ENCODE peak calls at places on chromosomes 5 and 9, in eight cellular contexts. One of them, this sample, is unnamed.
A peak's percentile ranks its signal among the peaks of the same experiment; 100 is the strongest.

GRCh38 chr9:130330202-130330601 is 64.6 kb downstream of the HMCN2 start:
- DNase-seq in HTR-8/SVneo: no peak
- DNase-seq in mucosa of gallbladder: no peak
- DNase-seq in fibroblast of lung: no peak
- DNase-seq in kidney tubule cell: peak; percentile 23
- DNase-seq in Peyer's patch: no peak
- DNase-seq in activated CD4-positive, alpha-beta memory T cell treated with anti-CD3 and anti-CD28 coated beads for 36 hours: no peak
- DNase-seq in NCI-H748 treated with DMSO at 0.1 percent for 48 hours: no peak
- DNase-seq in this sample: no peak

GRCh38 chr9:37364751-37365360 is 57.6 kb upstream of the GRHPR start:
- DNase-seq in fibroblast of lung: no peak
- DNase-seq in kidney tubule cell: peak; percentile 7
- DNase-seq in mucosa of gallbladder: no peak
- DNase-seq in NCI-H748 treated with DMSO at 0.1 percent for 48 hours: no peak
- DNase-seq in Peyer's patch: no peak
- DNase-seq in activated CD4-positive, alpha-beta memory T cell treated with anti-CD3 and anti-CD28 coated beads for 36 hours: peak; percentile 46
- DNase-seq in HTR-8/SVneo: no peak
- DNase-seq in this sample: no peak

GRCh38 chr5:57939335-57939734 is 456.7 kb upstream of the ACTBL2 start:
- DNase-seq in fibroblast of lung: no peak
- DNase-seq in HTR-8/SVneo: no peak
- DNase-seq in mucosa of gallbladder: no peak
- DNase-seq in activated CD4-positive, alpha-beta memory T cell treated with anti-CD3 and anti-CD28 coated beads for 36 hours: no peak
- DNase-seq in Peyer's patch: no peak
- DNase-seq in NCI-H748 treated with DMSO at 0.1 percent for 48 hours: no peak
- DNase-seq in kidney tubule cell: no peak
- DNase-seq in this sample: no peak

GRCh38 chr5:98769006-98769255 is 4.5 kb upstream of the RGMB start:
- DNase-seq in mucosa of gallbladder: peak; percentile 15
- DNase-seq in HTR-8/SVneo: peak; percentile 28
- DNase-seq in NCI-H748 treated with DMSO at 0.1 percent for 48 hours: peak; percentile 20
- DNase-seq in fibroblast of lung: no peak
- DNase-seq in kidney tubule cell: peak; percentile 47
- DNase-seq in activated CD4-positive, alpha-beta memory T cell treated with anti-CD3 and anti-CD28 coated beads for 36 hours: peak; percentile 57
- DNase-seq in Peyer's patch: no peak
- DNase-seq in this sample: no peak

GRCh38 chr5:107615173-107615856 is 55.4 kb downstream of the EFNA5 start:
- DNase-seq in HTR-8/SVneo: no peak
- DNase-seq in NCI-H748 treated with DMSO at 0.1 percent for 48 hours: no peak
- DNase-seq in kidney tubule cell: no peak
- DNase-seq in activated CD4-positive, alpha-beta memory T cell treated with anti-CD3 and anti-CD28 coated beads for 36 hours: no peak
- DNase-seq in Peyer's patch: no peak
- DNase-seq in mucosa of gallbladder: no peak
- DNase-seq in fibroblast of lung: peak; percentile 41
- DNase-seq in this sample: no peak

GRCh38 chr5:35115920-35116319 is 68.2 kb upstream of the AGXT2 start:
- DNase-seq in fibroblast of lung: no peak
- DNase-seq in activated CD4-positive, alpha-beta memory T cell treated with anti-CD3 and anti-CD28 coated beads for 36 hours: no peak
- DNase-seq in NCI-H748 treated with DMSO at 0.1 percent for 48 hours: no peak
- DNase-seq in mucosa of gallbladder: no peak
- DNase-seq in Peyer's patch: no peak
- DNase-seq in kidney tubule cell: no peak
- DNase-seq in HTR-8/SVneo: no peak
- DNase-seq in this sample: no peak

GRCh38 chr5:157059891-157060290 is 975 bp upstream of the HAVCR1 start:
- DNase-seq in HTR-8/SVneo: no peak
- DNase-seq in activated CD4-positive, alpha-beta memory T cell treated with anti-CD3 and anti-CD28 coated beads for 36 hours: no peak
- DNase-seq in fibroblast of lung: no peak
- DNase-seq in Peyer's patch: no peak
- DNase-seq in NCI-H748 treated with DMSO at 0.1 percent for 48 hours: no peak
- DNase-seq in kidney tubule cell: peak; percentile 89
- DNase-seq in mucosa of gallbladder: no peak
- DNase-seq in this sample: no peak

GRCh38 chr5:91024727-91025126 is 358.4 kb downstream of the ARRDC3 start:
- DNase-seq in fibroblast of lung: no peak
- DNase-seq in Peyer's patch: no peak
- DNase-seq in mucosa of gallbladder: no peak
- DNase-seq in kidney tubule cell: no peak
- DNase-seq in activated CD4-positive, alpha-beta memory T cell treated with anti-CD3 and anti-CD28 coated beads for 36 hours: no peak
- DNase-seq in HTR-8/SVneo: no peak
- DNase-seq in NCI-H748 treated with DMSO at 0.1 percent for 48 hours: no peak
- DNase-seq in this sample: no peak

GRCh38 chr5:172426086-172426485 is 28.2 kb downstream of the SH3PXD2B start:
- DNase-seq in activated CD4-positive, alpha-beta memory T cell treated with anti-CD3 and anti-CD28 coated beads for 36 hours: no peak
- DNase-seq in HTR-8/SVneo: no peak
- DNase-seq in kidney tubule cell: no peak
- DNase-seq in fibroblast of lung: no peak
- DNase-seq in Peyer's patch: no peak
- DNase-seq in mucosa of gallbladder: no peak
- DNase-seq in NCI-H748 treated with DMSO at 0.1 percent for 48 hours: no peak
- DNase-seq in this sample: no peak

GRCh38 chr5:150613991-150614650 is 26.3 kb upstream of the SYNPO start:
- DNase-seq in kidney tubule cell: no peak
- DNase-seq in activated CD4-positive, alpha-beta memory T cell treated with anti-CD3 and anti-CD28 coated beads for 36 hours: no peak
- DNase-seq in Peyer's patch: no peak
- DNase-seq in NCI-H748 treated with DMSO at 0.1 percent for 48 hours: no peak
- DNase-seq in HTR-8/SVneo: no peak
- DNase-seq in fibroblast of lung: no peak
- DNase-seq in mucosa of gallbladder: no peak
- DNase-seq in this sample: no peak

This sample was measured in SHP77 treated with DMSO at 0.1 percent for 48 hours.